ENCODE peak calls at places on chromosomes 2 and 18, in five cellular contexts. One of them, this sample, is unnamed.

GRCh38 chr2:148876190-148876588 is 1.2 kb downstream of the KIF5C start:
- DNase-seq in activated T-helper 1 cell treated with Interleukin-2 at 50 U/mL for 16 hours: no peak
- DNase-seq in Calu3: no peak
- DNase-seq in SW 1271: no peak
- DNase-seq in left ventricle myocardium superior: no peak
- DNase-seq in this sample: no peak

GRCh38 chr18:48376934-48377333 is 32.2 kb downstream of the ZBTB7C start:
- DNase-seq in activated T-helper 1 cell treated with Interleukin-2 at 50 U/mL for 16 hours: no peak
- DNase-seq in Calu3: no peak
- DNase-seq in SW 1271: no peak
- DNase-seq in left ventricle myocardium superior: no peak
- DNase-seq in this sample: no peak

GRCh38 chr2:149313512-149313972 is 16.8 kb upstream of the LYPD6 start:
- DNase-seq in activated T-helper 1 cell treated with Interleukin-2 at 50 U/mL for 16 hours: no peak
- DNase-seq in Calu3: peak
- DNase-seq in SW 1271: peak
- DNase-seq in left ventricle myocardium superior: no peak
- DNase-seq in this sample: peak

GRCh38 chr2:9648821-9649220 is 18.0 kb upstream of the YWHAQ start:
- DNase-seq in activated T-helper 1 cell treated with Interleukin-2 at 50 U/mL for 16 hours: no peak
- DNase-seq in Calu3: no peak
- DNase-seq in SW 1271: no peak
- DNase-seq in left ventricle myocardium superior: no peak
- DNase-seq in this sample: no peak

GRCh38 chr2:111659361-111660281 is 224.4 kb downstream of the ANAPC1 start:
- DNase-seq in activated T-helper 1 cell treated with Interleukin-2 at 50 U/mL for 16 hours: no peak
- DNase-seq in Calu3: peak
- DNase-seq in SW 1271: peak
- DNase-seq in left ventricle myocardium superior: peak
- DNase-seq in this sample: peak

GRCh38 chr2:172305066-172305465 is 122.3 kb upstream of the ITGA6 start:
- DNase-seq in activated T-helper 1 cell treated with Interleukin-2 at 50 U/mL for 16 hours: no peak
- DNase-seq in Calu3: no peak
- DNase-seq in SW 1271: no peak
- DNase-seq in left ventricle myocardium superior: no peak
- DNase-seq in this sample: no peak

GRCh38 chr2:187001248-187001647 is 152.3 kb upstream of the ZSWIM2 start:
- DNase-seq in activated T-helper 1 cell treated with Interleukin-2 at 50 U/mL for 16 hours: no peak
- DNase-seq in Calu3: no peak
- DNase-seq in SW 1271: no peak
- DNase-seq in left ventricle myocardium superior: no peak
- DNase-seq in this sample: no peak

GRCh38 chr2:235501663-235502009 is 7.8 kb downstream of the AGAP1 start:
- DNase-seq in activated T-helper 1 cell treated with Interleukin-2 at 50 U/mL for 16 hours: no peak
- DNase-seq in Calu3: no peak
- DNase-seq in SW 1271: no peak
- DNase-seq in left ventricle myocardium superior: no peak
- DNase-seq in this sample: no peak

GRCh38 chr2:47094519-47095155 is 60.5 kb downstream of the STPG4 start:
- DNase-seq in activated T-helper 1 cell treated with Interleukin-2 at 50 U/mL for 16 hours: no peak
- DNase-seq in Calu3: no peak
- DNase-seq in SW 1271: no peak
- DNase-seq in left ventricle myocardium superior: no peak
- DNase-seq in this sample: no peak

GRCh38 chr18:7958081-7958896 is 391.2 kb downstream of the PTPRM start:
- DNase-seq in activated T-helper 1 cell treated with Interleukin-2 at 50 U/mL for 16 hours: no peak
- DNase-seq in Calu3: no peak
- DNase-seq in SW 1271: no peak
- DNase-seq in left ventricle myocardium superior: no peak
- DNase-seq in this sample: peak

GRCh38 chr2:239383036-239383795 is 17.6 kb downstream of the HDAC4 start:
- DNase-seq in activated T-helper 1 cell treated with Interleukin-2 at 50 U/mL for 16 hours: no peak
- DNase-seq in Calu3: no peak
- DNase-seq in SW 1271: no peak
- DNase-seq in left ventricle myocardium superior: no peak
- DNase-seq in this sample: no peak

GRCh38 chr2:204089542-204089941 is 153.0 kb downstream of the ICOS start:
- DNase-seq in activated T-helper 1 cell treated with Interleukin-2 at 50 U/mL for 16 hours: no peak
- DNase-seq in Calu3: no peak
- DNase-seq in SW 1271: no peak
- DNase-seq in left ventricle myocardium superior: no peak
- DNase-seq in this sample: no peak

This sample was measured in small intestine.